ENCODE peak calls at places on chromosomes 1 and 21, in ten cellular contexts. K is PC-3, H is adrenal gland, F is lower lobe of right lung, V is glutamatergic neuron, L is left ventricle myocardium inferior, R is brain microvascular endothelial cell, I is fibroblast of mammary gland, A is A549, J is uterus. T is an unnamed sample.

GRCh38 chr1:151838491-151839412 is 868 bp downstream of the C2CD4D start:
- DNase-seq in K (no peak), H (no peak), F (no peak), V (no peak), L (no peak), R (no peak), I (no peak), A (no peak), J (no peak), T (no peak)

GRCh38 chr1:186188004-186188539 is 187.0 kb downstream of the TPR start:
- DNase-seq in K (peak; percentile 91), H (no peak), F (no peak), V (no peak), L (no peak), R (peak; percentile 94), I (peak; percentile 96), A (peak; percentile 40), J (no peak), T (peak; percentile 92)

GRCh38 chr1:153122831-153123421 is 9.6 kb upstream of the SPRR2F start:
- DNase-seq in K (peak; percentile 95), H (no peak), F (no peak), V (no peak), L (no peak), R (no peak), I (no peak), A (no peak), J (no peak), T (peak; percentile 95)

GRCh38 chr1:109243221-109243620 is 6.1 kb upstream of the CELSR2 start:
- DNase-seq in K (no peak), H (no peak), F (no peak), V (no peak), L (no peak), R (no peak), I (no peak), A (no peak), J (no peak), T (no peak)

GRCh38 chr21:38646213-38646837 is 148.0 kb upstream of the ERG start:
- DNase-seq in K (peak; percentile 72), H (no peak), F (no peak), V (no peak), L (no peak), R (peak; percentile 66), I (peak; percentile 87), A (no peak), J (no peak), T (peak; percentile 65)

GRCh38 chr1:72037745-72038343 is 244.5 kb downstream of the NEGR1 start:
- DNase-seq in K (peak; percentile 67), H (peak; percentile 31), F (no peak), V (peak; percentile 26), L (no peak), R (peak; percentile 32), I (peak; percentile 56), A (no peak), J (no peak), T (peak; percentile 60)

GRCh38 chr1:236016782-236017400 is 48.0 kb downstream of the NID1 start:
- DNase-seq in K (peak; percentile 77), H (no peak), F (no peak), V (no peak), L (no peak), R (no peak), I (peak; percentile 90), A (peak; percentile 28), J (peak; percentile 18), T (peak; percentile 78)

GRCh38 chr1:43021547-43022474 is 63.1 kb upstream of the SLC2A1 start:
- DNase-seq in K (peak; percentile 56), H (no peak), F (no peak), V (no peak), L (no peak), R (no peak), I (no peak), A (no peak), J (no peak), T (peak; percentile 95)

GRCh38 chr1:38873027-38873969 is at the start of gene MYCBP:
- DNase-seq in K (peak; percentile 95), H (peak; percentile 96), F (peak; percentile 98), V (peak; percentile 96), L (peak; percentile 94), R (peak; percentile 94), I (peak; percentile 93), A (peak; percentile 94), J (peak; percentile 94), T (peak; percentile 96)
- TF ChIP-seq CTCF in K (no peak), H (peak; percentile 48), F (peak; percentile 39), V (peak; percentile 54), L (peak; percentile 43), R (peak; percentile 16), I (no peak), A (no peak), J (peak; percentile 49), T (no peak)

GRCh38 chr1:53220962-53221286 is 490 bp upstream of the CZIB start:
- DNase-seq in K (no peak), H (no peak), F (no peak), V (no peak), L (no peak), R (no peak), I (no peak), A (no peak), J (no peak), T (no peak)

GRCh38 chr1:53219711-53220110 is 723 bp downstream of the CZIB start:
- DNase-seq in K (no peak), H (no peak), F (no peak), V (no peak), L (no peak), R (no peak), I (no peak), A (no peak), J (no peak), T (no peak)

GRCh38 chr1:53214541-53214940 is 5.9 kb downstream of the CZIB start:
- DNase-seq in K (no peak), H (no peak), F (no peak), V (no peak), L (no peak), R (no peak), I (no peak), A (no peak), J (no peak), T (no peak)

GRCh38 chr1:53218201-53218600 is 2.2 kb downstream of the CZIB start:
- DNase-seq in K (no peak), H (no peak), F (no peak), V (no peak), L (no peak), R (no peak), I (no peak), A (no peak), J (no peak), T (no peak)

DNA sequence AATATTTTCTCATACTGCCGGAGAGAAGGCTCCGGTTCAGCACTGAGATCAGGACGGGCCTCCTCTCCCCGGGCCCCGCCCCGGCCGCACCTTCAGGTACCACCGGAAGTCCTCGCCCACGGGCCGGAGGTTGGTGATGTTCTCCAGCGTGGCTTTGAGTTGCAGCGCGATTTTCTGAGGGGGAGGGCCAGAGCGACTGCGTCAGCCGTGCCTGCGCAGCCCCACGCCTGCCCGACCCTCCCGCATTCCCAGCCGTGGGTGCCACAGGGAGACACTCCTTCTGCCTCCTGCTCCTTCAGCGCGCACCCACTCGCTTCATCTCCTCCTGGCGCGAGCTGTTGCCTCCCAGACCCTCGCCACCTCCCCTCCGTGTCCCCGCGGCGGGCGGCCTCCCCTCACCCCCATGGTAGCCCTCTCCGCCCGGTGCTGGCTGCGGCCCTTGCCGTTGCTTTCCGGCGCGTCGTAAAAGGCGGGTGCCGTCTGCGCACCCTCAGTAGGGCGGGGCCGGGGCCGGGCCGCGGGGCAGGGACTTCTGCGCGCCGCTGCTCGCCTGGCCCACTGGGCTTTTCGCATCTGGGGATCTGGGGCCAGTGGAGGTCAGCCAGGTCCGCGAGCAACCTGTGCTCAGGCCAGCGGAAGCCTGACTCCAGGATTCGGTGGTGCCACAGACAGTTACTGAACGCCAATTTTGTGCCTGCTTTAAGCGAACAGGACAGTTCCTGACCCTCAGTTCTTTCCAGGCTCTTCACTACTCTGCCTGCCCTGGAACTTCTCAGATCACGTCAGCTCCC is at the start of gene CZIB:
- DNase-seq in K (peak; percentile 93), H (peak; percentile 95), F (peak; percentile 98), V (peak; percentile 98), L (peak; percentile 96), R (peak; percentile 90), I (peak; percentile 84), A (peak; percentile 73), J (peak; percentile 89), T (peak; percentile 93)
- TF ChIP-seq CTCF in K (no peak), H (no peak), F (no peak), V (no peak), L (no peak), R (no peak), I (no peak), A (no peak), J (peak; percentile 17), T (no peak)

DNA sequence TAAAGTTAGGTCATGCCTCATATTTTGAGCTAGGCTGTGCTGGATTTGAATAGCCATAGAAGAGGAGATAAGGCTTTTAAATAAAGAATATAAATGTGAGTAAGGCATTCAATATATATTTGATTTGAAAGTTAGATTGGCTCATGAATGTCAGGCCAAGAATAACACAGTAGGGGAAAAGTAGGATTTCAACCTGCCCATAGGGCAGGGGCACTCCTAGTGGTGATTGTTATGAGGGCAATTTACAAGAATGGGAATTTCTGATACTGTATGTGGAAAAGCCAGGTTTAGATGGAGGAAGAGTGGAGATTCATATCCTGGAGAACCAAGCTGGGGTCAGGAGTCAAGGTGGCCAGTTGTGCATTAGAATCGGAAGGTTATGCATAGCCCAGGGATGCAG is 74.9 kb downstream of the DNAH14 start:
- DNase-seq in K (peak; percentile 27), H (no peak), F (no peak), V (no peak), L (no peak), R (no peak), I (no peak), A (peak; percentile 1), J (no peak), T (no peak)
- TF ChIP-seq CTCF in K (peak; percentile 63), H (no peak), F (no peak), V (peak; percentile 26), L (no peak), R (peak; percentile 45), I (peak; percentile 33), A (peak; percentile 15), J (no peak), T (peak; percentile 33)

GRCh38 chr1:165875171-165875570 is 47.8 kb downstream of the UCK2 start:
- DNase-seq in K (no peak), H (no peak), F (no peak), V (no peak), L (no peak), R (no peak), I (no peak), A (no peak), J (no peak), T (no peak)

GRCh38 chr1:165869343-165869742 is 41.9 kb downstream of the UCK2 start:
- DNase-seq in K (no peak), H (no peak), F (no peak), V (no peak), L (no peak), R (no peak), I (no peak), A (no peak), J (no peak), T (no peak)

GRCh38 chr1:165874643-165875042 is 47.2 kb downstream of the UCK2 start:
- DNase-seq in K (no peak), H (no peak), F (no peak), V (no peak), L (no peak), R (no peak), I (no peak), A (no peak), J (no peak), T (no peak)

GRCh38 chr1:165873481-165873880 is 46.1 kb downstream of the UCK2 start:
- DNase-seq in K (no peak), H (no peak), F (no peak), V (no peak), L (no peak), R (no peak), I (no peak), A (no peak), J (no peak), T (no peak)

DNA sequence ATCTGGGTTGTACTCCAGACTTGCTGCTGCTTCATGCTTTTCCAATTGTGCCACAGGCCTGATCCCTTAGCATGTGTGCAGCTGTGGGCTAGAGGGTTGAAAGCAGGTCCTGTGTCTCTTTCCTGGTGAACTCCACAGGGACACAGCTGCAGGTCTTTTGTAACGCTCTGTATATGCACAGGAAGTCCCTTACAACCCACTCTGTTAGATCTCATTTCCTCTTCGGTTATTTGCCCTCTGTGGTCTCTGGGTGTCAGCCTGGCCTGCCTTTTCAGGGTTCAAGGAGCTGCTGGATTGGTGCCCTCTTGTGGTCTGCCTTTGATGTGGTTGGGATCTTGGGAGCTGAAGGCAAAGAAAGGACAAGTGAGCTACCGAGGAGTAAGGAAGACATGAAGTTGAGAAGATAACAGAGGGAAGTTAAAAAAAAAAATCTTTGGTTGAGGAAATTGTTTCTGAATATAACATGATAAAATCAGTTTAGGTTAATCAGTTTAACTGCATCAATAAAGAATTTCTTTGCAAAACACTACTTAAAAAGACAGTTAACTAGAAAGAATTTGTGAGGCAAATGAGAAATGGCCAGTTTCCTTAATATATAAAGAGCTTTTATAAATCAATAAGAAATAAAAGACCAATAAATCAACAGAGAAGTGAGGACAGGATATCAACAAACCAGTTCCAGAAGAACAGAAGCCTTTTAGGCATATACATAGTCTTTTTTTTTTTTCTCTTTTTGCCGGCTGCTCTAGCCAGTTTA is 44.1 kb downstream of the UCK2 start:
- DNase-seq in K (peak; percentile 33), H (peak; percentile 56), F (peak; percentile 65), V (peak; percentile 44), L (peak; percentile 50), R (peak; percentile 52), I (peak; percentile 53), A (no peak), J (no peak), T (peak; percentile 85)
- TF ChIP-seq CTCF in K (peak; percentile 61), H (peak; percentile 13), F (peak; percentile 45), V (peak; percentile 35), L (peak; percentile 60), R (peak; percentile 60), I (peak; percentile 17), A (peak; percentile 32), J (no peak), T (peak; percentile 25)

T was measured in MCF 10A.